ENCODE peak calls at places on chromosomes 11 and 22, in four cellular contexts. H is progenitor cell of endocrine pancreas, C is endodermal cell, R is tibial nerve. T is an unnamed sample.

GRCh38 chr11:77173494-77173893 is 45.4 kb downstream of the MYO7A start:
- DNase-seq in C (no peak), H (no peak), R (no peak), T (peak; percentile 23)

GRCh38 chr22:19889951-19890350 is 35.3 kb upstream of the GNB1L start:
- DNase-seq in H (no peak), R (no peak), C (no peak), T (no peak)

GRCh38 chr22:17172172-17172833 is 13.2 kb upstream of the HDHD5 start:
- DNase-seq in R (no peak), H (no peak), C (peak; percentile 83), T (no peak)

GRCh38 chr22:21650823-21651520 is 8.9 kb downstream of the SDF2L1 start:
- DNase-seq in H (no peak), C (peak; percentile 66), R (no peak), T (no peak)

GRCh38 chr22:31926969-31927368 is 17.4 kb upstream of the YWHAH start:
- DNase-seq in R (no peak), C (peak; percentile 81), H (no peak), T (no peak)

GRCh38 chr11:77475206-77475605 is 1.3 kb upstream of the PAK1 start:
- DNase-seq in R (no peak), C (no peak), H (no peak), T (no peak)

GRCh38 chr11:16956538-16957153 is 57.6 kb downstream of the PLEKHA7 start:
- DNase-seq in H (no peak), R (no peak), C (peak; percentile 89), T (no peak)

GRCh38 chr11:96155627-96156378 is 187.2 kb downstream of the MAML2 start:
- DNase-seq in R (peak; percentile 57), C (peak; percentile 81), H (no peak), T (peak; percentile 69)

GRCh38 chr11:64694821-64695365 is 28.1 kb downstream of the NRXN2 start:
- DNase-seq in C (peak; percentile 75), R (no peak), H (no peak), T (no peak)

GRCh38 chr11:118790357-118791014 is 478 bp downstream of the DDX6 start:
- DNase-seq in H (peak; percentile 51), R (peak; percentile 50), C (peak; percentile 83), T (peak; percentile 35)

GRCh38 chr22:31104869-31105268 is 2.5 kb downstream of the SELENOM start:
- DNase-seq in C (peak; percentile 95), H (peak; percentile 38), R (no peak), T (no peak)

GRCh38 chr22:25060522-25061071 is 108.1 kb downstream of the KIAA1671 start:
- DNase-seq in C (no peak), H (no peak), R (no peak), T (no peak)

GRCh38 chr22:36733271-36733670 is 29.7 kb upstream of the CACNG2 start:
- DNase-seq in H (no peak), R (no peak), C (peak; percentile 10), T (no peak)

GRCh38 chr11:69746780-69747742 is 28.1 kb downstream of the FGF4 start:
- DNase-seq in H (no peak), C (no peak), R (no peak), T (no peak)

GRCh38 chr22:32828150-32828549 is 26.6 kb downstream of the TIMP3 start:
- DNase-seq in H (no peak), R (no peak), C (no peak), T (no peak)

GRCh38 chr11:29448246-29448877 is 568.5 kb downstream of the KCNA4 start:
- DNase-seq in H (no peak), C (peak; percentile 59), R (no peak), T (no peak)

DNA sequence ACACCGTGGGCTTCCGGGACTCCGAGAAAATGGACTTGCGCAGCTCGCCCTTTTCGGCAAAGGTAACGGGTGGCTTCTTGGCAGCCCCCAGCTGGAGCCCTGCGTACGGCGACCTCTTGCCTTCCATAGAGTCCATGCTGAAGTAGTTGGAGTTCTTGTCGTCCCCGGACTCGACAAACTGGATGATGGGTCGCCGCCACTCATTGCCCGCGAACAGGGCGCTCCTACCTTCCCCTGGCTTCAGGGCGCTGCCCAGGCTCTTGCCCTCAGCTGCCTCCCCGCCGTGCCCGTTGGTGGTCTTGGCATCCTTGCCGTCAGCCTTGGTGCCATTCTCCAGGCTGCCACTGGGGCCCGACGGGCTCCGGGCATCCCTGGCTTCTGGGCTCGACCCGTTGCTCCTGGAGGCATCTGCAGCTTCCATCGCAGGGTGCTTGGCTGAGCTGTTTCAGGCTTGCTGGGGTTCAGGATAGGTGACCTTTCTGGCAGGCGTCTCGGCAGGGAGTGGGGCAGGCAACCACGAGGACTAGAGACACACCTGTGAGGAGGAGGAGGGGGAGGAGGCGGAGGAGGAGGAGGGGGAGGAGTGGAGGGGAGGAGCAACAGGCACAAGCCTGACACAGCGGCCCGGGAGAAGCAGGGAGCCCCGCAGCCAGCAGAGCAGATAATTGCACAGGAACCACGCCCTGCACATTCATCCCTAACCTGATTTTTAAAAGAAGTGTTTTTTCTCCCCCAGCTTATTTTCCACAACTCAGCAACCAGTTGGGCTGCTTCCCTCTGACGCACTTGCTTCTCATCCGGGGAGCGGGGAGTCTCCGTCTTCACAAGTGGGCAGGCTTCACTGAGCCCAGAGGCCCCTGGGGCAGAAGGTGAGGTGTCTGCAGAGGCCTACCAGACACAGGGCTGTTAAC is at the start of gene TRIM29:
- DNase-seq in C (peak; percentile 60), H (no peak), R (peak; percentile 12), T (no peak)
- TF ChIP-seq CTCF in C (peak; percentile 29), H (peak; percentile 16), R (no peak), T (no peak)

GRCh38 chr22:46794491-46794890 is 32.0 kb downstream of the TBC1D22A start:
- DNase-seq in C (no peak), R (no peak), H (no peak), T (no peak)

GRCh38 chr22:46795140-46795539 is 32.7 kb downstream of the TBC1D22A start:
- DNase-seq in C (no peak), R (no peak), H (no peak), T (no peak)

GRCh38 chr22:46793497-46793896 is 31.0 kb downstream of the TBC1D22A start:
- DNase-seq in H (no peak), C (no peak), R (no peak), T (no peak)

GRCh38 chr22:46792841-46793261 is 30.4 kb downstream of the TBC1D22A start:
- DNase-seq in C (no peak), R (no peak), H (no peak), T (no peak)

GRCh38 chr22:46794067-46794466 is 31.6 kb downstream of the TBC1D22A start:
- DNase-seq in C (no peak), H (no peak), R (no peak), T (no peak)
- TF ChIP-seq CTCF in C (no peak), H (no peak), R (no peak), T (no peak)

GRCh38 chr11:107606122-107606521 is 15.2 kb downstream of the ELMOD1 start:
- DNase-seq in R (no peak), H (no peak), C (peak; percentile 70), T (no peak)
- TF ChIP-seq CTCF in R (no peak), H (no peak), C (peak; percentile 57), T (no peak)

DNA sequence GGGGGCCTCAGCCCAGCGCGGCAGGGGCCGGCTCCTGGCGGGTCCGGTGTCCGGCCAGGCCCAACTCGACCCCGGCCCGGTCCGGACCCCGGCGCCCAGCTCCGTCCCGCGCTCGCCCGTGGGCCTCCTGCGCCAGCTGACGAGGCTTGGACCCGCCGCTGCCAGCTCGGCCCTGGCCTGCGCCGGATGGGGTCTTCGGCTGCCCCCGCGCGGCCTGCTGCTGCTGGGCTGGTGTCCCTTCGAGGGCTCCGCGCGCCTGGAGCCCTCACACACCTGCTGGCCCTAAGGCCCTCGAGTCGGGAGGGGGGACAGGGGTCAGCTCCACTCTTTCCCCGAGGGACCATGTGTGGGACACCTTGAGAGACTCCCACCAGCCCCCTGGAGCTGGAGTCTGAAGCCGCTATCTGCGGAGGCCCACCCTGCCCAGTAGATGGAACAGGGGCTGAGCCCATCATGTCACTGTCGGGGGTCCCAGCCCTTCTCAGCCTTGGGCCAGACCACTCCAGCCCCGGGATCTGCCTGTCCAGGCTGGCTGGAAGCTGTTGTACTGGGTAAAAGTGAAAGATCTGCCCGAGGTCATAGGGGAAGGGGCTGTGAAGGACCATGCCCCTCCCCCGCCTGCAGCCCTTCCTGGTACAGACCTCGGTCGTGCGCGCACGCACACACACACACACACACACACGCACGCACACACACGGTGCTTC is 768 bp upstream of the CDKN1C start:
- DNase-seq in H (peak; percentile 56), R (peak; percentile 35), C (peak; percentile 86), T (no peak)
- TF ChIP-seq CTCF in H (peak; percentile 37), R (no peak), C (peak; percentile 60), T (no peak)

DNA sequence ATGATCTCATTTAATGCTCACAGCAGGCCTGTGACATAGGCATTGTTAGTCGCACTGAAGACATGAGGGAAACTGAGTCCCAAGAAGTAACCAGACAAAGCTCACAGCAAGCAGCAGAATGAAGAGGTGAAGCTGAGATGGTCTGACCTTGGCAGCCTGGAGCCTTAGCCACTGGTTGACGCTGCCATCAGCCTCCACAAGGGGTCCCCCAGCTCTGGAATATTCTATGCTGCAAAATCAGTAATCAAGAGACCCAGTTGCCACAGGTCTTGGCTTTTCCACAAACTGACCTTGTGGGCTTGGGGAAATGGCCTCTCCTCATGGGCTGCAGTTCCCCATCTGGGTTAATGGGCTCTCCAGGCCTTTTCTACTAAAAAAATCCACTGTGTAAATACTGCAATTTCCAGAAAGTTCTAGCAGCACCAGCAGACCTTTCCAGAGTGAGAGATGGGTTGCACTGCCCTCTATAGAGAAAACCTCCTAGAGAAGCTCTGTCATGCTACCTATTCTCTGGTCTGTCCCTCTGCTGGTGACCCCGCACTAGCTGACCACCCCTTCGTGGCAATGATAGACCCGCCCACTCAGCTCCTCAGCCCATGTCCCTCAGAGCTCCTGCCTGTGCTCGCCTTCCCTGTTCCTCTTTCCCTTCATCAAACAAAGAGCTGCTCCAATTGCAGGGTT is 22.6 kb upstream of the ISX start:
- DNase-seq in H (no peak), R (no peak), C (peak; percentile 67), T (no peak)
- TF ChIP-seq CTCF in H (no peak), R (no peak), C (peak; percentile 67), T (no peak)

GRCh38 chr22:46262449-46263207 is 515 bp downstream of the PKDREJ start:
- DNase-seq in R (peak; percentile 48), H (peak; percentile 21), C (peak; percentile 91), T (peak; percentile 62)
- TF ChIP-seq CTCF in R (no peak), H (peak; percentile 41), C (peak; percentile 70), T (no peak)

DNA sequence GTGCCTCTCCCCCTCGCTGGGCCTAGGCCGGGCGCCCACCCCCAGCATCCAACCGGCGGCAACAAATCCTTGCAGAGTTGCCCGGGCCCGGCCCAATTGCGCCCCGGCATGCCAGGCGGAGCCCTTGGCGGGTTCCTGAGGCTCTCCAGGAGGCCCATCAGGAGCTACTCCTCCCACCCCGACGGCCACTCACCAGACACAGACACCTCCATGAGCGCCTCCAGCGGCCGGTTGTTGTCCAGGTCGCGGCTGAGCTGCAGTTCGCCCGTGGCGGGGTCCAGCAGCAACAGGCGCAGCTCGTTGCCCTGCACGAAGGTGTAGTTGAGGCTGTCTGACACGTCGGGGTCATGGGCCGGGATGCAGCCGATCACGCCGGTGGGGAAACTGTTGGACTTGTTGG is 4.0 kb downstream of the CELSR1 start:
- DNase-seq in R (no peak), C (peak; percentile 78), H (no peak), T (no peak)
- TF ChIP-seq CTCF in R (no peak), C (peak; percentile 15), H (no peak), T (no peak)

GRCh38 chr11:33630936-33631748 is 69.5 kb downstream of the C11orf91 start:
- DNase-seq in R (no peak), C (no peak), H (no peak), T (no peak)
- TF ChIP-seq CTCF in R (no peak), C (peak; percentile 38), H (no peak), T (no peak)